ENCODE peak calls at places on chromosomes 3 and 15, in seven cellular contexts. One of them, this sample, is unnamed.

GRCh38 chr3:114584734-114585371 is 291.0 kb downstream of the TIGIT start:
- DNase-seq in lung: no peak
- DNase-seq in tibial artery: no peak
- DNase-seq in heart left ventricle: peak; percentile 27
- DNase-seq in HL-60: no peak
- DNase-seq in neuronal stem cell: no peak
- DNase-seq in psoas muscle: no peak
- DNase-seq in this sample: no peak

GRCh38 chr3:69240651-69241578 is 118.5 kb upstream of the LMOD3 start:
- DNase-seq in lung: peak; percentile 61
- DNase-seq in tibial artery: no peak
- DNase-seq in heart left ventricle: no peak
- DNase-seq in HL-60: no peak
- DNase-seq in neuronal stem cell: no peak
- DNase-seq in psoas muscle: no peak
- DNase-seq in this sample: no peak

GRCh38 chr15:23072633-23073032 is 33.3 kb upstream of the TUBGCP5 start:
- DNase-seq in lung: no peak
- DNase-seq in tibial artery: no peak
- DNase-seq in heart left ventricle: no peak
- DNase-seq in HL-60: no peak
- DNase-seq in neuronal stem cell: no peak
- DNase-seq in psoas muscle: no peak
- DNase-seq in this sample: no peak

GRCh38 chr15:69548367-69548766 is 95.7 kb downstream of the RPLP1 start:
- DNase-seq in lung: no peak
- DNase-seq in tibial artery: no peak
- DNase-seq in heart left ventricle: no peak
- DNase-seq in HL-60: no peak
- DNase-seq in neuronal stem cell: no peak
- DNase-seq in psoas muscle: no peak
- DNase-seq in this sample: no peak

GRCh38 chr3:12545473-12545791 is at the start of gene MKRN2OS:
- DNase-seq in lung: peak; percentile 41
- DNase-seq in tibial artery: no peak
- DNase-seq in heart left ventricle: no peak
- DNase-seq in HL-60: no peak
- DNase-seq in neuronal stem cell: no peak
- DNase-seq in psoas muscle: no peak
- DNase-seq in this sample: no peak

GRCh38 chr3:134085034-134085775 is 55.5 kb upstream of the SLCO2A1 start:
- DNase-seq in lung: peak; percentile 22
- DNase-seq in tibial artery: no peak
- DNase-seq in heart left ventricle: no peak
- DNase-seq in HL-60: no peak
- DNase-seq in neuronal stem cell: no peak
- DNase-seq in psoas muscle: no peak
- DNase-seq in this sample: no peak

GRCh38 chr15:70154440-70155347 is 57.0 kb upstream of the TLE3 start:
- DNase-seq in lung: no peak
- DNase-seq in tibial artery: no peak
- DNase-seq in heart left ventricle: peak; percentile 41
- DNase-seq in HL-60: no peak
- DNase-seq in neuronal stem cell: no peak
- DNase-seq in psoas muscle: peak; percentile 32
- DNase-seq in this sample: peak; percentile 50

GRCh38 chr3:64440498-64440897 is 215.2 kb upstream of the PRICKLE2 start:
- DNase-seq in lung: peak; percentile 84
- DNase-seq in tibial artery: no peak
- DNase-seq in heart left ventricle: no peak
- DNase-seq in HL-60: no peak
- DNase-seq in neuronal stem cell: no peak
- DNase-seq in psoas muscle: no peak
- DNase-seq in this sample: no peak

GRCh38 chr3:52495096-52495495 is at the start of gene STAB1:
- DNase-seq in lung: peak; percentile 43
- DNase-seq in tibial artery: no peak
- DNase-seq in heart left ventricle: peak; percentile 80
- DNase-seq in HL-60: no peak
- DNase-seq in neuronal stem cell: no peak
- DNase-seq in psoas muscle: peak; percentile 63
- DNase-seq in this sample: peak; percentile 68

GRCh38 chr3:71725279-71725991 is at the start of gene EIF4E3:
- DNase-seq in lung: no peak
- DNase-seq in tibial artery: no peak
- DNase-seq in heart left ventricle: peak; percentile 46
- DNase-seq in HL-60: no peak
- DNase-seq in neuronal stem cell: peak; percentile 45
- DNase-seq in psoas muscle: peak; percentile 47
- DNase-seq in this sample: peak; percentile 51

GRCh38 chr15:43408789-43409188 is 37.9 kb downstream of the TUBGCP4 start:
- DNase-seq in lung: no peak
- DNase-seq in tibial artery: no peak
- DNase-seq in heart left ventricle: no peak
- DNase-seq in HL-60: no peak
- DNase-seq in neuronal stem cell: no peak
- DNase-seq in psoas muscle: no peak
- DNase-seq in this sample: no peak

GRCh38 chr3:126022741-126023359 is 53.9 kb downstream of the ROPN1B start:
- DNase-seq in lung: peak; percentile 20
- DNase-seq in tibial artery: no peak
- DNase-seq in heart left ventricle: no peak
- DNase-seq in HL-60: no peak
- DNase-seq in neuronal stem cell: no peak
- DNase-seq in psoas muscle: no peak
- DNase-seq in this sample: no peak

GRCh38 chr3:56133423-56133822 is 334.8 kb downstream of the ERC2 start:
- DNase-seq in lung: no peak
- DNase-seq in tibial artery: no peak
- DNase-seq in heart left ventricle: no peak
- DNase-seq in HL-60: no peak
- DNase-seq in neuronal stem cell: no peak
- DNase-seq in psoas muscle: no peak
- DNase-seq in this sample: no peak

GRCh38 chr15:50181983-50182232 is at the start of gene SLC27A2:
- DNase-seq in lung: no peak
- DNase-seq in tibial artery: no peak
- DNase-seq in heart left ventricle: peak; percentile 11
- DNase-seq in HL-60: peak; percentile 30
- DNase-seq in neuronal stem cell: peak; percentile 33
- DNase-seq in psoas muscle: no peak
- DNase-seq in this sample: no peak

GRCh38 chr3:194322701-194323174 is 28.4 kb downstream of the CPN2 start:
- DNase-seq in lung: no peak
- DNase-seq in tibial artery: no peak
- DNase-seq in heart left ventricle: no peak
- DNase-seq in HL-60: no peak
- DNase-seq in neuronal stem cell: no peak
- DNase-seq in psoas muscle: peak; percentile 48
- DNase-seq in this sample: no peak

GRCh38 chr3:29283297-29283681 is 2.4 kb downstream of the RBMS3 start:
- DNase-seq in lung: no peak
- DNase-seq in tibial artery: no peak
- DNase-seq in heart left ventricle: no peak
- DNase-seq in HL-60: no peak
- DNase-seq in neuronal stem cell: no peak
- DNase-seq in psoas muscle: no peak
- DNase-seq in this sample: no peak

DNA sequence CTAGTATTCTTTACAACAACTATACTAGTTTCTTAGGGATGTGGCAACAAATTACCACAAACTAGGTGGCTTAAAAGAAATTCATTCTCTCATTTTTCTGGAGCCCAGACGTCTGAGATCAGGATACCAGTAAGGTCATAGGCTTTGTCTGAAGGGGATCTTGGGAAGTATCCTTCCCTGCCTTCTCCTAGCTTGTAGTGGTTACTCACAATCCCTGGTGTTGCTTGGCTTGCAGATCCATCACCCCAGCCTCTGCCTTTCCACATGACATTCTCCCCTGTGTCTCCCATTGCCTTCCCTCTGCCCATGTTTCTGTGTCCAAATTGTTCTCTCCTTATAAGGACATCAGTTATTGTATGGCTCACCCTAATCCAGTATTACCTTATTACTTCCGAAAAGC is 24.3 kb upstream of the CLDN1 start:
- DNase-seq in lung: no peak
- DNase-seq in tibial artery: no peak
- DNase-seq in heart left ventricle: no peak
- DNase-seq in HL-60: no peak
- DNase-seq in neuronal stem cell: no peak
- DNase-seq in psoas muscle: no peak
- DNase-seq in this sample: no peak
- H3K27ac ChIP-seq in lung: no peak overlapping the region
- H3K27ac ChIP-seq in tibial artery: no peak overlapping the region
- H3K27ac ChIP-seq in heart left ventricle: no peak overlapping the region
- H3K27ac ChIP-seq in HL-60: no peak overlapping the region
- H3K27ac ChIP-seq in neuronal stem cell: no peak overlapping the region
- H3K27ac ChIP-seq in psoas muscle: no peak overlapping the region
- H3K27ac ChIP-seq in this sample: peak overlapping the region; percentile 89

GRCh38 chr15:61226313-61227250 is 2.5 kb downstream of the RORA start:
- DNase-seq in lung: no peak
- DNase-seq in tibial artery: no peak
- DNase-seq in heart left ventricle: no peak
- DNase-seq in HL-60: no peak
- DNase-seq in neuronal stem cell: no peak
- DNase-seq in psoas muscle: no peak
- DNase-seq in this sample: no peak
- H3K4me3 ChIP-seq in lung: no peak overlapping the region
- H3K4me3 ChIP-seq in tibial artery: peak overlapping the region; percentile 84
- H3K4me3 ChIP-seq in heart left ventricle: peak overlapping the region; percentile 67
- H3K4me3 ChIP-seq in HL-60: no peak overlapping the region
- H3K4me3 ChIP-seq in neuronal stem cell: peak overlapping the region; percentile 62
- H3K4me3 ChIP-seq in psoas muscle: peak overlapping the region; percentile 75
- H3K4me3 ChIP-seq in this sample: peak overlapping the region; percentile 61

GRCh38 chr15:56980474-56980873 is 62.0 kb downstream of the TCF12 start:
- DNase-seq in lung: no peak
- DNase-seq in tibial artery: no peak
- DNase-seq in heart left ventricle: no peak
- DNase-seq in HL-60: no peak
- DNase-seq in neuronal stem cell: no peak
- DNase-seq in psoas muscle: no peak
- DNase-seq in this sample: no peak

GRCh38 chr15:56984681-56985515 is 66.5 kb downstream of the TCF12 start:
- DNase-seq in lung: no peak
- DNase-seq in tibial artery: no peak
- DNase-seq in heart left ventricle: no peak
- DNase-seq in HL-60: peak; percentile 72
- DNase-seq in neuronal stem cell: no peak
- DNase-seq in psoas muscle: no peak
- DNase-seq in this sample: no peak

GRCh38 chr15:56978898-56979662 is 60.6 kb downstream of the TCF12 start:
- DNase-seq in lung: no peak
- DNase-seq in tibial artery: no peak
- DNase-seq in heart left ventricle: no peak
- DNase-seq in HL-60: no peak
- DNase-seq in neuronal stem cell: no peak
- DNase-seq in psoas muscle: no peak
- DNase-seq in this sample: no peak

GRCh38 chr15:56982987-56983386 is 64.5 kb downstream of the TCF12 start:
- DNase-seq in lung: no peak
- DNase-seq in tibial artery: no peak
- DNase-seq in heart left ventricle: no peak
- DNase-seq in HL-60: no peak
- DNase-seq in neuronal stem cell: no peak
- DNase-seq in psoas muscle: no peak
- DNase-seq in this sample: no peak

DNA sequence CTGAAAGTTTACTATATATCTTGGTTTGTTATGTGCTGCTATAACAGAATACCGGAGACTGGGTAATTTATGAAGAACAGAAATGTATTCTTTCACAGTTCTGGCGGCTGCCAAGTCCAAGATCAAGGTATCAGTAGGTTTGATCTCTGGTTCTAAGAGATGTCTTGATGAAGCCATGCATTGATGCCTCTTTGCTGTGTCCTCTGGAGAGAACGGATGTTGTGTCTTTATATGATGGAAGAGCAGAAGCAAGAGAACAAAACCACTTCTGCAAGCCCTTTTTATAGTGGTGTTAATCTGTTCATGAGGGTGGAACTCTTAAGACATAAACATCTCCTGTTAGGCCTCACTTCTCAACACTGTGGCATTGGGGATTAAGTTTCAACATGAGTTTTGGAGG is 62.7 kb downstream of the TCF12 start:
- DNase-seq in lung: no peak
- DNase-seq in tibial artery: no peak
- DNase-seq in heart left ventricle: no peak
- DNase-seq in HL-60: no peak
- DNase-seq in neuronal stem cell: no peak
- DNase-seq in psoas muscle: no peak
- DNase-seq in this sample: no peak
- H3K27ac ChIP-seq in lung: no peak overlapping the region
- H3K27ac ChIP-seq in tibial artery: no peak overlapping the region
- H3K27ac ChIP-seq in heart left ventricle: no peak overlapping the region
- H3K27ac ChIP-seq in HL-60: no peak overlapping the region
- H3K27ac ChIP-seq in neuronal stem cell: no peak overlapping the region
- H3K27ac ChIP-seq in psoas muscle: no peak overlapping the region
- H3K27ac ChIP-seq in this sample: no peak overlapping the region

GRCh38 chr3:39810647-39811161 is 1.3 kb downstream of the MYRIP start:
- DNase-seq in lung: no peak
- DNase-seq in tibial artery: no peak
- DNase-seq in heart left ventricle: no peak
- DNase-seq in HL-60: no peak
- DNase-seq in neuronal stem cell: no peak
- DNase-seq in psoas muscle: no peak
- DNase-seq in this sample: no peak
- H3K4me3 ChIP-seq in lung: no peak overlapping the region
- H3K4me3 ChIP-seq in tibial artery: peak overlapping the region; percentile 84
- H3K4me3 ChIP-seq in heart left ventricle: peak overlapping the region; percentile 52
- H3K4me3 ChIP-seq in HL-60: no peak overlapping the region
- H3K4me3 ChIP-seq in neuronal stem cell: no peak overlapping the region
- H3K4me3 ChIP-seq in psoas muscle: peak overlapping the region; percentile 75
- H3K4me3 ChIP-seq in this sample: peak overlapping the region; percentile 45